ENCODE peak calls at places on chromosome 2, in ten cellular contexts. F, C, T, G, B, U, E, A, W and J are unnamed samples.

GRCh38 chr2:206784559-206785353 is 19.4 kb downstream of the FASTKD2 start:
- DNase-seq in F (no peak), C (no peak), T (no peak), G (no peak), B (no peak), U (no peak), E (no peak), A (no peak), W (no peak), J (no peak)

GRCh38 chr2:220001693-220002260 is 374.3 kb downstream of the SLC4A3 start:
- DNase-seq in F (no peak), C (peak; percentile 28), T (no peak), G (peak; percentile 58), B (no peak), U (no peak), E (peak; percentile 44), A (no peak), W (no peak), J (peak; percentile 10)

GRCh38 chr2:8634466-8635172 is 47.2 kb upstream of the ID2 start:
- DNase-seq in F (no peak), C (no peak), T (no peak), G (no peak), B (no peak), U (no peak), E (no peak), A (no peak), W (no peak), J (no peak)

GRCh38 chr2:7860693-7861092 is 821.2 kb upstream of the ID2 start:
- DNase-seq in F (no peak), C (peak; percentile 26), T (no peak), G (peak; percentile 41), B (no peak), U (no peak), E (peak; percentile 69), A (no peak), W (no peak), J (no peak)

GRCh38 chr2:65370387-65371093 is 61.9 kb downstream of the SPRED2 start:
- DNase-seq in F (no peak), C (peak; percentile 84), T (no peak), G (no peak), B (no peak), U (no peak), E (no peak), A (no peak), W (peak; percentile 20), J (no peak)

GRCh38 chr2:99600929-99601680 is 111.3 kb upstream of the REV1 start:
- DNase-seq in F (no peak), C (no peak), T (no peak), G (peak; percentile 43), B (no peak), U (no peak), E (peak; percentile 25), A (no peak), W (no peak), J (no peak)

GRCh38 chr2:75416420-75417342 is 144.1 kb downstream of the EVA1A start:
- DNase-seq in F (no peak), C (no peak), T (no peak), G (no peak), B (no peak), U (no peak), E (no peak), A (no peak), W (no peak), J (no peak)

GRCh38 chr2:236562434-236562833 is 7.2 kb upstream of the ACKR3 start:
- DNase-seq in F (no peak), C (peak; percentile 33), T (no peak), G (peak; percentile 13), B (no peak), U (no peak), E (no peak), A (no peak), W (no peak), J (no peak)

GRCh38 chr2:217277646-217278048 is 417.8 kb upstream of the TNP1 start:
- DNase-seq in F (peak; percentile 77), C (peak; percentile 98), T (no peak), G (peak; percentile 100), B (no peak), U (no peak), E (peak; percentile 94), A (peak; percentile 20), W (peak; percentile 12), J (peak; percentile 86)

GRCh38 chr2:157302492-157303099 is 23.0 kb downstream of the ERMN start:
- DNase-seq in F (no peak), C (peak; percentile 56), T (no peak), G (peak; percentile 44), B (no peak), U (no peak), E (peak; percentile 54), A (no peak), W (no peak), J (no peak)

GRCh38 chr2:216632952-216633615 is at the start of gene IGFBP2:
- DNase-seq in F (peak; percentile 65), C (no peak), T (peak; percentile 49), G (peak; percentile 40), B (no peak), U (no peak), E (peak; percentile 60), A (peak; percentile 49), W (peak; percentile 67), J (no peak)

GRCh38 chr2:214005337-214005736 is 405.5 kb upstream of the VWC2L start:
- DNase-seq in F (no peak), C (peak; percentile 40), T (no peak), G (peak; percentile 24), B (no peak), U (no peak), E (peak; percentile 21), A (no peak), W (no peak), J (no peak)

GRCh38 chr2:63712748-63713147 is 124.0 kb downstream of the MDH1 start:
- DNase-seq in F (no peak), C (peak; percentile 93), T (no peak), G (peak; percentile 21), B (peak; percentile 53), U (no peak), E (no peak), A (no peak), W (no peak), J (peak; percentile 34)

GRCh38 chr2:101251844-101252407 is 760 bp upstream of the CNOT11 start:
- DNase-seq in F (no peak), C (no peak), T (no peak), G (no peak), B (no peak), U (peak; percentile 27), E (no peak), A (peak; percentile 59), W (no peak), J (peak; percentile 18)

GRCh38 chr2:68775272-68775847 is 40.7 kb downstream of the ARHGAP25 start:
- DNase-seq in F (no peak), C (no peak), T (peak; percentile 18), G (no peak), B (no peak), U (no peak), E (no peak), A (no peak), W (no peak), J (no peak)
- H3K4me3 ChIP-seq in F (no peak overlapping the region), C (peak overlapping the region; percentile 27), T (peak overlapping the region; percentile 67), G (no peak overlapping the region), B (peak overlapping the region; percentile 57), U (peak overlapping the region; percentile 15), E (no peak overlapping the region), A (peak overlapping the region; percentile 68), W (peak overlapping the region; percentile 62), J (no peak overlapping the region)

DNA sequence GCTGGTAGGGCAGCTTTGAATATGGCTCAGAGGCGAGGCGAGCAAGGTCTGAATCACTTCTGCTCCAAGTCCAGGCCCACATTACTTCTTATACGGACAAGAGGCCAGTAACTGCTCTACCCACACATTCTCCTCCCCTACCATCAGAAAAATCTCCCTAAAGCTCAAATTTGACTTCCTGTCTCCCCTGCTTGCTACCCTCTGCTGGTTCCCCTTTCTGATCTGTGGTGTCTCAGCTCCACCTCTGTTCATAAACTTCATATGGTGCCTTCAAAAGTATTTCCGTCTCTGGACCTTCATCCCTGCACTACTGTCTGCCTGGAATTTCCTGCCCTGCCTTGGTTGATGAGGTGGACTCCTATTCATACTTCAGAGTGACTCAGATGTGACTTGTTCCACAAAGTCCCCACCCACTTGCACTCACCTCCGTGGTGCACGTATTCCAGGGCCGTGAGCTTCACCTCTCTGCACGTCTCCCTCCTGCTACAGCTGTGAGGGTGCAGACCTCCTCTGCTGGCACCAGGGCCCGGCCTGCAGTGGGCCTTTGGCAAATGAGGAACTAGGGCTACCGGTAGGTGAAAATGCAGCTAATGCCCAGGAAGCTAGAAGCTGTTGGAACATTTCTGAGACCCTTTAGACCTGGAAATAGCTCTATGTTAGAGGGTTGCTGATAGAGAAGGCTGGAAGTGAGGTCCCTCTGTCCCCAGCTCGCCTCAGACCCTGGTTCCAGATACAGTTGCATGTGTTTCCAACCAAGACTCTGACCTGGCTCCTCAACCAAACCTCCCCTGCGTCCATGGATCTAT is 24.6 kb upstream of the KCMF1 start:
- DNase-seq in F (peak; percentile 94), C (peak; percentile 68), T (no peak), G (peak; percentile 91), B (no peak), U (no peak), E (peak; percentile 74), A (no peak), W (no peak), J (no peak)
- TF ChIP-seq CTCF in F (peak; percentile 20), C (no peak), T (no peak), G (peak; percentile 12), B (no peak), U (no peak), E (no peak), A (no peak), W (no peak), J (no peak)

GRCh38 chr2:108280466-108280865 is 8.2 kb upstream of the SULT1C2 start:
- DNase-seq in F (no peak), C (no peak), T (no peak), G (no peak), B (no peak), U (no peak), E (no peak), A (no peak), W (no peak), J (no peak)

GRCh38 chr2:108278631-108279030 is 10.1 kb upstream of the SULT1C2 start:
- DNase-seq in F (no peak), C (peak; percentile 45), T (no peak), G (peak; percentile 27), B (no peak), U (no peak), E (peak; percentile 9), A (no peak), W (no peak), J (no peak)

GRCh38 chr2:108279468-108279867 is 9.2 kb upstream of the SULT1C2 start:
- DNase-seq in F (no peak), C (no peak), T (no peak), G (no peak), B (no peak), U (no peak), E (no peak), A (no peak), W (no peak), J (no peak)
- H3K4me3 ChIP-seq in F (no peak overlapping the region), C (no peak overlapping the region), T (no peak overlapping the region), G (no peak overlapping the region), B (no peak overlapping the region), U (no peak overlapping the region), E (no peak overlapping the region), A (no peak overlapping the region), W (no peak overlapping the region), J (no peak overlapping the region)

GRCh38 chr2:170005702-170006101 is 172.2 kb upstream of the MYO3B start:
- DNase-seq in F (no peak), C (no peak), T (no peak), G (no peak), B (no peak), U (no peak), E (no peak), A (no peak), W (no peak), J (no peak)
- TF ChIP-seq CTCF in F (no peak), C (no peak), T (no peak), G (no peak), B (no peak), U (no peak), E (no peak), A (no peak), W (no peak), J (no peak)

GRCh38 chr2:232988444-232988843 is 24.6 kb downstream of the NGEF start:
- DNase-seq in F (peak; percentile 94), C (peak; percentile 98), T (no peak), G (peak; percentile 97), B (no peak), U (peak; percentile 31), E (peak; percentile 98), A (peak; percentile 60), W (no peak), J (peak; percentile 79)
- H3K4me3 ChIP-seq in F (no peak overlapping the region), C (no peak overlapping the region), T (no peak overlapping the region), G (no peak overlapping the region), B (no peak overlapping the region), U (no peak overlapping the region), E (no peak overlapping the region), A (no peak overlapping the region), W (no peak overlapping the region), J (peak overlapping the region; percentile 17)